ENCODE peak calls at places on chromosomes 3 and 15, in seven cellular contexts. S is BJ, V is colonic mucosa, F is HFFc6, N is tibial nerve, Q is fibroblast of mammary gland, C is choroid plexus epithelial cell. K is an unnamed sample.

GRCh38 chr3:171695476-171695875 is 114.8 kb downstream of the PLD1 start:
- DNase-seq in S (no peak), V (no peak), F (no peak), N (no peak), Q (no peak), C (peak; percentile 41), K (no peak)

GRCh38 chr15:41241251-41241964 is 10.3 kb downstream of the CHP1 start:
- DNase-seq in S (no peak), V (peak; percentile 66), F (no peak), N (no peak), Q (no peak), C (peak; percentile 13), K (no peak)

GRCh38 chr3:197028711-197029510 is 706 bp downstream of the MELTF start:
- DNase-seq in S (no peak), V (peak; percentile 36), F (no peak), N (no peak), Q (no peak), C (no peak), K (peak; percentile 41)

GRCh38 chr15:81256916-81257315 is 60.2 kb downstream of the IL16 start:
- DNase-seq in S (no peak), V (no peak), F (peak; percentile 53), N (no peak), Q (peak; percentile 77), C (peak; percentile 81), K (no peak)

GRCh38 chr3:116912116-116912515 is 202.5 kb downstream of the TUSC7 start:
- DNase-seq in S (no peak), V (no peak), F (no peak), N (no peak), Q (no peak), C (no peak), K (no peak)

GRCh38 chr3:157542711-157543485 is 39.7 kb upstream of the VEPH1 start:
- DNase-seq in S (no peak), V (peak; percentile 84), F (peak; percentile 48), N (peak; percentile 66), Q (peak; percentile 68), C (peak; percentile 75), K (peak; percentile 69)

GRCh38 chr3:111080357-111080937 is 8.8 kb downstream of the NECTIN3 start:
- DNase-seq in S (no peak), V (no peak), F (peak; percentile 46), N (no peak), Q (peak; percentile 68), C (peak; percentile 73), K (no peak)

GRCh38 chr3:46998121-46998851 is 18.8 kb downstream of the NBEAL2 start:
- DNase-seq in S (no peak), V (peak; percentile 78), F (no peak), N (peak; percentile 38), Q (peak; percentile 34), C (peak; percentile 65), K (peak; percentile 79)

GRCh38 chr3:58639001-58639400 is 27.6 kb downstream of the FAM3D start:
- DNase-seq in S (no peak), V (no peak), F (no peak), N (no peak), Q (no peak), C (no peak), K (no peak)

GRCh38 chr3:9913601-9914000 is 3.3 kb upstream of the IL17RC start:
- DNase-seq in S (no peak), V (no peak), F (no peak), N (no peak), Q (no peak), C (no peak), K (no peak)

GRCh38 chr3:134020135-134020680 is 9.5 kb downstream of the SLCO2A1 start:
- DNase-seq in S (no peak), V (peak; percentile 15), F (no peak), N (no peak), Q (no peak), C (no peak), K (no peak)

GRCh38 chr3:11230125-11230524 is 42.1 kb upstream of the ATG7 start:
- DNase-seq in S (no peak), V (no peak), F (no peak), N (no peak), Q (no peak), C (no peak), K (no peak)

GRCh38 chr3:11224870-11225251 is 47.3 kb upstream of the ATG7 start:
- DNase-seq in S (no peak), V (no peak), F (no peak), N (no peak), Q (no peak), C (no peak), K (no peak)

GRCh38 chr3:11224010-11224409 is 48.2 kb upstream of the ATG7 start:
- DNase-seq in S (no peak), V (no peak), F (no peak), N (no peak), Q (no peak), C (no peak), K (no peak)

GRCh38 chr3:11228041-11228440 is 44.2 kb upstream of the ATG7 start:
- DNase-seq in S (no peak), V (no peak), F (no peak), N (no peak), Q (peak; percentile 57), C (no peak), K (no peak)

DNA sequence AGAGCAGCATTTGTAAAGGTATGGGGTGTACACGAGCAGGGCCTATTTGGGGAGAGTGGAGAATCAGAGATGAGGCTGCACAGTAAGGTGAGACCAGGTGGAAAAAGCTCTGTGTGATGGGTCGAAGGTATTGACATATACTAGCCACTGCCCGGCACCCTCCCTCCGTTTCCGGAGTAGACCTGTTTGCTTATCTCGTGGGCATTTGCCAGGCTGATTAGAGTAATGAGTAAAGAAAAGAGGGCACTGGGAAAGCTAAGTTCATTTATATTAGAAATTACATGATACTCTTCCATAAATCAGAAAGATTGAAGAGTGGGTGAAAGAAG is 46.2 kb upstream of the ATG7 start:
- DNase-seq in S (no peak), V (peak; percentile 82), F (no peak), N (no peak), Q (no peak), C (no peak), K (no peak)
- TF ChIP-seq CTCF in S (no peak), V (no peak), F (no peak), N (no peak), Q (no peak), C (no peak), K (no peak)

DNA sequence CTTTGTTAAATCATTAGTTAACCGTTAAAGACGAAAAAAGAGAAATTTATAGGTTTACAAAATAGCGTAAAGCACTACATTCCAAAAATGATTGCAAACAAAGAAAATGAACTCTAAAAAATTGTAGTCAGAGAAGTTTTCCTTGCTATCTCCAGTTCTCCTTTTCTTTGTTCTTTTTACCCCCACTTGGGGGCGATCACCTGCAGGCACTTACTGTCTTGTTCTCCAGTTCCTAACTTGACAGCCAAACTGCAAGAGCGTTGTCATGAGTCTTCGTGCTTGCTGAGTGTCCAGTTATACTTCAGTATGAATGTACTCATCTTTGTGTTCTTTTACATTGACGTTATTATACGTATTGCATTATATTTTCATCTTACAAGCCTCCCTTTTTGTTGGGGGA is 54.5 kb downstream of the CHD2 start:
- DNase-seq in S (no peak), V (no peak), F (no peak), N (no peak), Q (peak; percentile 29), C (peak; percentile 43), K (peak; percentile 4)
- TF ChIP-seq CTCF in S (peak; percentile 28), V (no peak), F (peak; percentile 65), N (no peak), Q (peak; percentile 40), C (peak; percentile 51), K (peak; percentile 23)

GRCh38 chr3:183897606-183898384 is 13.1 kb upstream of the PARL start:
- DNase-seq in S (no peak), V (no peak), F (no peak), N (no peak), Q (no peak), C (no peak), K (no peak)
- TF ChIP-seq CTCF in S (no peak), V (no peak), F (no peak), N (no peak), Q (no peak), C (no peak), K (no peak)

DNA sequence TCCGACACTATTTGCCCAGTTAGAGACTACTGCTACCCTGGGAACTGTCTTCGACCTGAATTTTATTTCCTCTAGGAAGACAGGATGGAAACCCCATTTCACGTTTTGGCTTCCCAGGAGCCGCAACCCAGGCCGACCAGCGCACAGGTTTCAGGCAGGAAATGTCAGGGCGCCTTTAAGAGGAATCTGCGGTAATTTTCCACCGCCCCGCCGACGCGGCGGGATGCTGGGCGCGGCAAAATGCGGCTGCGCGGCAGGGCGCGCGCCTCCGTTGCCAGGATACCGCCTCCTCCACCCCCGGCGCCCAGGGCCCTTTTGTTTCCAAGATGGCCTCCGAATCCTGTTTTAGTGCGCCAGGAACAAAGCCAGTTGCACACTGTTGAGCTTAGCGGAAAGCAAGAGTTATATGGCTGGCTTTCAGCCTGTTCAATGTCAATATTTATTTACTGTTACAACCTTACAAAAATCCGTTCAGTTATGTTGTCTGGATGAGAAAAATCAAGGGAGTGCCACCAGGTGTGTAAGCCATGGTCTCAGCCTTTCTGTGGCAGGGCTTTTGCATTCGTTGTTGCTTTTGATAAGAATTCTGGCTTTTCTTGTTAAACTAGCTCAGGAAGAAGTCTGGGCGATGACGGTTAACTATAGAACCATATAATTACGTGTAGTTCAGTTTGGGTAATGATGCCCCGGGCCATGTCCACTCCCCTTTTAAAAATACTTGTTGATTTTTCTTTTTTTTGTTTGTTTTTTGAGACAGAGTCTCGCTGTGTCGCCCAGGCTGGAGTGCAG is 79.7 kb upstream of the CHD2 start:
- DNase-seq in S (peak; percentile 67), V (peak; percentile 95), F (peak; percentile 78), N (peak; percentile 82), Q (peak; percentile 85), C (peak; percentile 94), K (peak; percentile 89)
- TF ChIP-seq CTCF in S (no peak), V (no peak), F (no peak), N (no peak), Q (no peak), C (no peak), K (no peak)

GRCh38 chr3:13762931-13763330 is 116.9 kb downstream of the WNT7A start:
- DNase-seq in S (no peak), V (no peak), F (no peak), N (no peak), Q (no peak), C (no peak), K (no peak)
- TF ChIP-seq CTCF in S (no peak), V (no peak), F (no peak), N (no peak), Q (no peak), C (no peak), K (no peak)

GRCh38 chr3:183515968-183516851 is 39.3 kb downstream of the KLHL6 start:
- DNase-seq in S (no peak), V (no peak), F (no peak), N (no peak), Q (no peak), C (no peak), K (no peak)
- TF ChIP-seq CTCF in S (no peak), V (no peak), F (no peak), N (no peak), Q (no peak), C (no peak), K (no peak)